ENCODE peak calls at places on chromosomes 16 and 17, in eight cellular contexts. U is K562, V is A549, W is GM23338, B is GM12878, L is HL-60, X is Panc1, F is HepG2. C is an unnamed sample.

GRCh38 chr16:10552998-10553491 is 27.4 kb downstream of the EMP2 start:
- DNase-seq in U (peak), V (peak), W (peak), B (peak), L (no peak), X (no peak), F (no peak), C (no peak)

GRCh38 chr17:76132574-76133338 is 8.3 kb downstream of the FOXJ1 start:
- DNase-seq in U (no peak), V (no peak), W (peak), B (no peak), L (no peak), X (no peak), F (peak), C (peak)

GRCh38 chr17:65079489-65079900 is 23.0 kb upstream of the GNA13 start:
- DNase-seq in U (no peak), V (no peak), W (peak), B (no peak), L (no peak), X (no peak), F (no peak), C (no peak)

GRCh38 chr17:36816889-36817288 is 120.4 kb upstream of the LHX1 start:
- DNase-seq in U (no peak), V (no peak), W (no peak), B (no peak), L (no peak), X (no peak), F (no peak), C (no peak)

GRCh38 chr17:42016411-42016831 is 818 bp downstream of the DNAJC7 start:
- DNase-seq in U (no peak), V (no peak), W (no peak), B (no peak), L (peak), X (no peak), F (no peak), C (no peak)

GRCh38 chr16:49150341-49150740 is 131.3 kb downstream of the CBLN1 start:
- DNase-seq in U (no peak), V (no peak), W (no peak), B (no peak), L (no peak), X (no peak), F (no peak), C (no peak)

GRCh38 chr16:4489030-4489429 is 12.8 kb downstream of the HMOX2 start:
- DNase-seq in U (no peak), V (no peak), W (no peak), B (no peak), L (no peak), X (no peak), F (no peak), C (no peak)

GRCh38 chr16:67399218-67399733 is 6.0 kb upstream of the TPPP3 start:
- DNase-seq in U (peak), V (peak), W (peak), B (no peak), L (no peak), X (no peak), F (no peak), C (no peak)

GRCh38 chr16:79267781-79268180 is 332.8 kb downstream of the MAF start:
- DNase-seq in U (no peak), V (no peak), W (no peak), B (no peak), L (no peak), X (no peak), F (no peak), C (no peak)

GRCh38 chr16:27828671-27829070 is 234.8 kb downstream of the GSG1L start:
- DNase-seq in U (no peak), V (no peak), W (no peak), B (no peak), L (no peak), X (no peak), F (no peak), C (no peak)

GRCh38 chr17:76543482-76544122 is 3.8 kb downstream of the PRCD start:
- DNase-seq in U (no peak), V (no peak), W (peak), B (no peak), L (no peak), X (no peak), F (no peak), C (no peak)

GRCh38 chr16:18803569-18804462 is 2.5 kb upstream of the ARL6IP1 start:
- DNase-seq in U (no peak), V (no peak), W (no peak), B (no peak), L (no peak), X (no peak), F (no peak), C (no peak)

GRCh38 chr17:75288784-75289121 is 480 bp downstream of the SLC25A19 start:
- DNase-seq in U (peak), V (no peak), W (peak), B (no peak), L (no peak), X (no peak), F (peak), C (no peak)

GRCh38 chr17:42853968-42854790 is 3.2 kb downstream of the AOC3 start:
- DNase-seq in U (no peak), V (no peak), W (no peak), B (no peak), L (no peak), X (no peak), F (peak), C (no peak)

GRCh38 chr17:49384962-49385361 is 22.9 kb upstream of the ZNF652 start:
- DNase-seq in U (no peak), V (no peak), W (no peak), B (no peak), L (no peak), X (no peak), F (no peak), C (no peak)

GRCh38 chr17:76414334-76415295 is 30.2 kb downstream of the SPHK1 start:
- DNase-seq in U (peak), V (no peak), W (no peak), B (no peak), L (no peak), X (no peak), F (no peak), C (no peak)

GRCh38 chr17:72806011-72806410 is 286.5 kb downstream of the SLC39A11 start:
- DNase-seq in U (no peak), V (no peak), W (no peak), B (no peak), L (no peak), X (no peak), F (no peak), C (no peak)

GRCh38 chr16:48365601-48366164 is 19.5 kb downstream of the SIAH1 start:
- DNase-seq in U (peak), V (peak), W (peak), B (no peak), L (peak), X (peak), F (peak), C (peak)

GRCh38 chr17:17993852-17994251 is 21.2 kb downstream of the DRC3 start:
- DNase-seq in U (no peak), V (no peak), W (no peak), B (no peak), L (no peak), X (no peak), F (no peak), C (no peak)

GRCh38 chr17:79990051-79990592 is 45.5 kb downstream of the TBC1D16 start:
- DNase-seq in U (no peak), V (no peak), W (no peak), B (no peak), L (no peak), X (no peak), F (peak), C (no peak)

GRCh38 chr16:28923652-28924398 is 1.2 kb downstream of the RABEP2 start:
- DNase-seq in U (peak), V (no peak), W (peak), B (peak), L (peak), X (no peak), F (peak), C (no peak)

GRCh38 chr17:16120937-16121336 is 94.4 kb downstream of the NCOR1 start:
- DNase-seq in U (no peak), V (no peak), W (no peak), B (no peak), L (no peak), X (no peak), F (no peak), C (no peak)

GRCh38 chr17:83173997-83174858 is 94.8 kb downstream of the METRNL start:
- DNase-seq in U (no peak), V (peak), W (no peak), B (no peak), L (no peak), X (no peak), F (peak), C (no peak)

GRCh38 chr16:55981557-55981956 is 106.4 kb upstream of the CES5A start:
- DNase-seq in U (no peak), V (no peak), W (no peak), B (no peak), L (no peak), X (no peak), F (no peak), C (no peak)

GRCh38 chr17:17350491-17351355 is 47.5 kb downstream of the NT5M start:
- DNase-seq in U (no peak), V (no peak), W (peak), B (no peak), L (no peak), X (no peak), F (no peak), C (no peak)

GRCh38 chr16:24754543-24754942 is 25.1 kb downstream of the TNRC6A start:
- DNase-seq in U (no peak), V (no peak), W (no peak), B (no peak), L (no peak), X (no peak), F (no peak), C (no peak)
- H3K27ac ChIP-seq in U (no peak), V (no peak), W (peak), B (no peak), L (no peak), X (no peak), F (no peak), C (no peak)

DNA sequence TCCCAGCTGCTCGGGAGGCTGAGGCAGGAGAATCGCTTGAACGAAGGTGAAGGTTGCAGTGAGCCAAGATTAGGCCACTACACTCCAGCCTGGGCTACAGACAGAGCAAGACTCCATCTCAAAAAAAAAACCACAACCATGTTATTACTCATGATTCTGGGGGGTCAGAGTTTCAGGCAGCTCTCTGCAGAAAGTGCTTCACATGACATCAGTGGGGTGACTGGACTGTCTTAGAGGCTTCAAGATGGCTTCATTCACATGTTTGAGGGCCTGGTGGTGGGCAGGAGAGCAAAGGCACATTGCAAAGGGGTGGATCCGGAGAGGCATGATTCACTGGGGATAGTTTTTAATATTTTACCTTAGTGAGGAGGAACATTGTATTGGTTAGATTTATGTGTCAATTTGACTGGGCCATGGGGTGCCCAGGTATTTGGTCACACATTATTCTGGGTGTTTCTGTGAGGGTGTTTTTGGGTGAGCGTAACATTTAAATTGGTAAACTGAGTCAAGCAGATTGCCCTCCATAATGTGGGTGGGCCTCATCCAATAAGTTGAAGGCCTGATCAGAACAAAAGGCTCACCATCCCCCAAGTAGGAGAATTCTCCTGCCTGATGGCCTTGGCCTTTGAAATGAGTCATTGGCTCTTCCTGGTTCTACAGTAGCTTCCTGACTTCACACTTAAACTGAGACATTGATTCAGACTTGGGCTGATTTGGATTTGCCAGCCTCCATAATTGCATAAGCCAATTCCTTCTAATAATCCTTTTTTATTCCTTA is 109.8 kb downstream of the GOSR1 start:
- DNase-seq in U (no peak), V (peak), W (no peak), B (no peak), L (peak), X (no peak), F (peak), C (no peak)
- TF ChIP-seq REST in U (no peak), V (no peak), W (no peak), B (no peak), L (no peak), X (no peak), F (no peak), C (no peak)

GRCh38 chr17:63445065-63445464 is 1.0 kb downstream of the CYB561 start:
- DNase-seq in U (no peak), V (no peak), W (no peak), B (no peak), L (no peak), X (no peak), F (no peak), C (no peak)
- H3K27ac ChIP-seq in U (no peak), V (peak), W (no peak), B (no peak), L (no peak), X (peak), F (no peak), C (peak)

DNA sequence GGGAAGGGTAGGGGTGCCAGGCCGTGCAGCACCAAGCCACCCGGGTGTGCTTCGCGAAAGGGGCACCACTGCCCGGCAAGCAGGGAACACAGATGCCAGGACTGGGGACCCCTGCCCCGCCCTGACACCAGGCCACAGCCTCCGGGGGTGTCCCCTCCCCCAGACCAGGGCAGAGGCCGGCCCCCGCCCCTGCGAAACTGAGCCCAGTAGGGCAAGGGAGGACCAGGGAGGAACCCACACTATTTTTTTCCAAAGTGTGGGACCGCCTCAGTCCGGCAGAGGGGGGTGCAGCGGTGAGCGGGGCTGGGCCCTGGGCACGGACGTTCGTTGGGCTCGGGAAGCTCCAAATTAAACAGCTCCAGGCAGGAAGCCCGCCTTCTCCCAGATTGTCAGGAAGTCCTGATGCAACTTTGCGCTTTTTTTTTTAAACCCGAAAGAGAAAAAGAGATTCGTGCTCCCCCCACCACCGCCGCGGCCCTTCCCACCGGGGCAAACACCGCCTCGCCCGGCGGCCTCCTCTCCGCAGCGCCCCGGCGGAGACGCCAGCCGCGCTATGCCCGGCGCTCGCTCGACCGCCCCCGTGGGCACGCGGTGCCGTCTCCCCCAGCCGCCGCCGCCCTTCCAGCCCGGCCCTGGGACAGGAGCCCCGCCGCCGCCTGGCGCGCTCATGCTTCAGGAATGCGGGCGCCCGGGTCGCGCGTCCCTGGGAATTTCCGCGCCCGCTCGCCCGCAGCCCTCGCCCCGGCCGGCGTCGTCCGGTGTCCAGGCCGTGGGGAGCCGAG is 755 bp downstream of the PIEZO1 start:
- DNase-seq in U (peak), V (peak), W (peak), B (no peak), L (no peak), X (no peak), F (peak), C (no peak)
- TF ChIP-seq REST in U (no peak), V (no peak), W (no peak), B (no peak), L (no peak), X (no peak), F (no peak), C (no peak)

GRCh38 chr16:69929480-69929879 is 21.7 kb upstream of the CLEC18A start:
- DNase-seq in U (no peak), V (no peak), W (no peak), B (no peak), L (no peak), X (no peak), F (no peak), C (no peak)
- H3K27ac ChIP-seq in U (no peak), V (no peak), W (no peak), B (no peak), L (no peak), X (no peak), F (no peak), C (no peak)

GRCh38 chr16:72884037-72884436 is 163.9 kb downstream of the ZFHX3 start:
- DNase-seq in U (no peak), V (no peak), W (no peak), B (no peak), L (no peak), X (no peak), F (no peak), C (no peak)
- TF ChIP-seq REST in U (no peak), V (no peak), W (no peak), B (no peak), L (no peak), X (no peak), F (no peak), C (no peak)